ENCODE peak calls at places on chromosomes 4 and X, in eight cellular contexts. C is dermis blood vessel endothelial cell, A is NCI-H1436 treated with DMSO at 0.1 percent for 48 hours, J is kidney epithelial cell, P is ureter, V is T-helper 22 cell, N is fibroblast of lung, T is renal cortical epithelial cell. X is an unnamed sample.

GRCh38 chr4:98055800-98056501 is 87.3 kb downstream of the STPG2 start:
- DNase-seq in C (no peak), A (no peak), J (no peak), P (no peak), V (no peak), N (no peak), T (no peak), X (no peak)

GRCh38 chrX:11064851-11065600 is 46.1 kb upstream of the HCCS start:
- DNase-seq in C (no peak), A (no peak), J (peak; percentile 7), P (no peak), V (no peak), N (peak; percentile 84), T (no peak), X (peak; percentile 82)

GRCh38 chr4:58649236-58649635 is 1539.1 kb upstream of the IGFBP7 start:
- DNase-seq in C (no peak), A (no peak), J (no peak), P (no peak), V (no peak), N (no peak), T (no peak), X (no peak)

GRCh38 chr4:5808081-5808741 is 84.7 kb downstream of the CRMP1 start:
- DNase-seq in C (peak; percentile 26), A (no peak), J (no peak), P (no peak), V (no peak), N (peak; percentile 37), T (no peak), X (peak; percentile 31)

GRCh38 chr4:7361256-7361655 is 73.5 kb downstream of the PSAPL1 start:
- DNase-seq in C (no peak), A (no peak), J (no peak), P (no peak), V (no peak), N (no peak), T (no peak), X (no peak)

GRCh38 chr4:7157666-7158065 is 34.7 kb upstream of the SORCS2 start:
- DNase-seq in C (no peak), A (no peak), J (no peak), P (peak; percentile 41), V (no peak), N (no peak), T (no peak), X (no peak)

GRCh38 chrX:115948018-115948923 is 222.3 kb upstream of the AGTR2 start:
- DNase-seq in C (no peak), A (no peak), J (no peak), P (no peak), V (no peak), N (no peak), T (no peak), X (no peak)

GRCh38 chr4:152159773-152160172 is 376.1 kb downstream of the FBXW7 start:
- DNase-seq in C (no peak), A (no peak), J (no peak), P (no peak), V (no peak), N (no peak), T (no peak), X (no peak)

GRCh38 chrX:118963159-118963558 is 11.3 kb upstream of the LONRF3 start:
- DNase-seq in C (no peak), A (no peak), J (no peak), P (no peak), V (no peak), N (no peak), T (peak; percentile 21), X (no peak)

GRCh38 chr4:146212781-146213180 is 1.6 kb upstream of the REELD1 start:
- DNase-seq in C (no peak), A (no peak), J (no peak), P (no peak), V (no peak), N (peak; percentile 42), T (no peak), X (no peak)

GRCh38 chrX:11739796-11740195 is 18.2 kb upstream of the MSL3 start:
- DNase-seq in C (no peak), A (no peak), J (no peak), P (no peak), V (no peak), N (no peak), T (no peak), X (no peak)

GRCh38 chrX:114532093-114532805 is 51.6 kb upstream of the HTR2C start:
- DNase-seq in C (no peak), A (no peak), J (no peak), P (no peak), V (no peak), N (peak; percentile 31), T (no peak), X (peak; percentile 35)

GRCh38 chrX:24732705-24733104 is 39.0 kb downstream of the POLA1 start:
- DNase-seq in C (no peak), A (no peak), J (no peak), P (no peak), V (no peak), N (no peak), T (no peak), X (no peak)

GRCh38 chr4:78902313-78902712 is 36.9 kb downstream of the PAQR3 start:
- DNase-seq in C (no peak), A (no peak), J (no peak), P (no peak), V (no peak), N (peak; percentile 5), T (no peak), X (no peak)

GRCh38 chrX:45515262-45516215 is 314.9 kb upstream of the DIPK2B start:
- DNase-seq in C (peak; percentile 83), A (no peak), J (peak; percentile 55), P (peak; percentile 74), V (no peak), N (peak; percentile 87), T (peak; percentile 94), X (peak; percentile 92)

GRCh38 chr4:139552506-139552905 is 3.5 kb downstream of the SETD7 start:
- DNase-seq in C (peak; percentile 31), A (no peak), J (no peak), P (no peak), V (no peak), N (peak; percentile 71), T (peak; percentile 31), X (no peak)

GRCh38 chr4:119300388-119301131 is 21.4 kb downstream of the FABP2 start:
- DNase-seq in C (peak; percentile 92), A (no peak), J (peak; percentile 77), P (peak; percentile 98), V (peak; percentile 76), N (peak; percentile 90), T (peak; percentile 87), X (peak; percentile 92)

GRCh38 chr4:74376888-74377483 is 12.0 kb downstream of the EREG start:
- DNase-seq in C (peak; percentile 83), A (no peak), J (no peak), P (no peak), V (no peak), N (peak; percentile 58), T (peak; percentile 77), X (peak; percentile 91)

GRCh38 chr4:189021831-189022230 is 882.6 kb downstream of the TRIML1 start:
- DNase-seq in C (no peak), A (no peak), J (no peak), P (peak; percentile 55), V (no peak), N (peak; percentile 25), T (peak; percentile 62), X (peak; percentile 26)

GRCh38 chr4:133151681-133152329 is 2.7 kb downstream of the PCDH10 start:
- DNase-seq in C (peak; percentile 27), A (no peak), J (no peak), P (no peak), V (no peak), N (peak; percentile 64), T (no peak), X (peak; percentile 52)

GRCh38 chrX:102934624-102935023 is 2.4 kb upstream of the RAB40AL start:
- DNase-seq in C (peak; percentile 50), A (no peak), J (no peak), P (no peak), V (no peak), N (no peak), T (peak; percentile 6), X (peak; percentile 45)

GRCh38 chr4:1447676-1448588 is 41.7 kb upstream of the NKX1-1 start:
- DNase-seq in C (no peak), A (no peak), J (no peak), P (no peak), V (no peak), N (no peak), T (no peak), X (no peak)

GRCh38 chr4:76208005-76208765 is 5.4 kb downstream of the SCARB2 start:
- DNase-seq in C (peak; percentile 98), A (no peak), J (no peak), P (peak; percentile 86), V (no peak), N (peak; percentile 80), T (peak; percentile 74), X (peak; percentile 94)

GRCh38 chrX:32948130-32948529 is 263.2 kb downstream of the DMD start:
- DNase-seq in C (no peak), A (no peak), J (no peak), P (no peak), V (no peak), N (no peak), T (no peak), X (no peak)

GRCh38 chr4:105145059-105145912 is 1.4 kb upstream of the TET2 start:
- DNase-seq in C (no peak), A (no peak), J (no peak), P (no peak), V (no peak), N (no peak), T (no peak), X (no peak)

GRCh38 chrX:113400193-113400704 is 559.6 kb upstream of the AMOT start:
- DNase-seq in C (peak; percentile 72), A (no peak), J (peak; percentile 12), P (no peak), V (no peak), N (peak; percentile 58), T (peak; percentile 32), X (peak; percentile 58)

GRCh38 chr4:152545088-152545487 is 9.2 kb upstream of the FBXW7 start:
- DNase-seq in C (no peak), A (no peak), J (no peak), P (no peak), V (no peak), N (no peak), T (no peak), X (no peak)

GRCh38 chrX:67543818-67544217 is at the start of gene AR:
- DNase-seq in C (peak; percentile 30), A (no peak), J (no peak), P (peak; percentile 72), V (no peak), N (peak; percentile 74), T (peak; percentile 6), X (peak; percentile 56)

GRCh38 chr4:98528882-98529281 is 129.5 kb downstream of the TSPAN5 start:
- DNase-seq in C (no peak), A (no peak), J (no peak), P (no peak), V (no peak), N (peak; percentile 93), T (no peak), X (no peak)

GRCh38 chr4:52714597-52715254 is 36.5 kb downstream of the ERVMER34-1 start:
- DNase-seq in C (peak; percentile 33), A (no peak), J (no peak), P (no peak), V (no peak), N (no peak), T (no peak), X (peak; percentile 35)

GRCh38 chr4:74117024-74117534 is 18.1 kb upstream of the CXCL2 start:
- DNase-seq in C (peak; percentile 100), A (no peak), J (peak; percentile 93), P (peak; percentile 72), V (no peak), N (peak; percentile 97), T (peak; percentile 100), X (peak; percentile 99)

X was measured in fibroblast of pulmonary artery.